ENCODE peak calls at places on chromosomes 6 and 20, in seven cellular contexts. One of them, this sample, is unnamed.

GRCh38 chr20:33568378-33569289 is 78.7 kb downstream of the CBFA2T2 start:
- DNase-seq in stomach: no peak
- DNase-seq in HL-60: no peak
- DNase-seq in transverse colon: no peak
- DNase-seq in GM23338: peak; percentile 97
- DNase-seq in prostate gland: no peak
- DNase-seq in K562: no peak
- DNase-seq in this sample: no peak

GRCh38 chr6:53524455-53524815 is 20.5 kb downstream of the GCLC start:
- DNase-seq in stomach: no peak
- DNase-seq in HL-60: no peak
- DNase-seq in transverse colon: no peak
- DNase-seq in GM23338: peak; percentile 55
- DNase-seq in prostate gland: peak; percentile 40
- DNase-seq in K562: no peak
- DNase-seq in this sample: no peak

GRCh38 chr20:62364911-62365736 is 2.0 kb downstream of the LAMA5 start:
- DNase-seq in stomach: peak; percentile 56
- DNase-seq in HL-60: no peak
- DNase-seq in transverse colon: peak; percentile 17
- DNase-seq in GM23338: no peak
- DNase-seq in prostate gland: no peak
- DNase-seq in K562: no peak
- DNase-seq in this sample: no peak

GRCh38 chr20:25038103-25038410 is 19.9 kb downstream of the ACSS1 start:
- DNase-seq in stomach: no peak
- DNase-seq in HL-60: no peak
- DNase-seq in transverse colon: no peak
- DNase-seq in GM23338: no peak
- DNase-seq in prostate gland: no peak
- DNase-seq in K562: no peak
- DNase-seq in this sample: no peak

GRCh38 chr6:107488875-107489635 is 862 bp upstream of the SOBP start:
- DNase-seq in stomach: no peak
- DNase-seq in HL-60: no peak
- DNase-seq in transverse colon: no peak
- DNase-seq in GM23338: peak; percentile 86
- DNase-seq in prostate gland: peak; percentile 22
- DNase-seq in K562: peak; percentile 31
- DNase-seq in this sample: peak; percentile 20

GRCh38 chr20:50189681-50190250 is 864 bp upstream of the CEBPB start:
- DNase-seq in stomach: peak; percentile 70
- DNase-seq in HL-60: no peak
- DNase-seq in transverse colon: peak; percentile 88
- DNase-seq in GM23338: peak; percentile 83
- DNase-seq in prostate gland: no peak
- DNase-seq in K562: peak; percentile 65
- DNase-seq in this sample: peak; percentile 53

GRCh38 chr20:38167851-38168760 is 3.0 kb upstream of the TGM2 start:
- DNase-seq in stomach: peak; percentile 51
- DNase-seq in HL-60: peak; percentile 67
- DNase-seq in transverse colon: peak; percentile 55
- DNase-seq in GM23338: peak; percentile 56
- DNase-seq in prostate gland: no peak
- DNase-seq in K562: no peak
- DNase-seq in this sample: no peak

GRCh38 chr20:47540443-47541354 is 39.0 kb downstream of the NCOA3 start:
- DNase-seq in stomach: no peak
- DNase-seq in HL-60: peak; percentile 36
- DNase-seq in transverse colon: no peak
- DNase-seq in GM23338: no peak
- DNase-seq in prostate gland: no peak
- DNase-seq in K562: peak; percentile 24
- DNase-seq in this sample: no peak

GRCh38 chr6:116363759-116364158 is 7.0 kb upstream of the DSE start:
- DNase-seq in stomach: no peak
- DNase-seq in HL-60: peak; percentile 28
- DNase-seq in transverse colon: no peak
- DNase-seq in GM23338: no peak
- DNase-seq in prostate gland: no peak
- DNase-seq in K562: no peak
- DNase-seq in this sample: no peak

GRCh38 chr6:106547961-106548453 is 81.3 kb downstream of the RTN4IP1 start:
- DNase-seq in stomach: no peak
- DNase-seq in HL-60: no peak
- DNase-seq in transverse colon: no peak
- DNase-seq in GM23338: peak; percentile 40
- DNase-seq in prostate gland: peak; percentile 20
- DNase-seq in K562: peak; percentile 10
- DNase-seq in this sample: no peak

GRCh38 chr6:103522045-103522444 is 1337.7 kb downstream of the HACE1 start:
- DNase-seq in stomach: no peak
- DNase-seq in HL-60: no peak
- DNase-seq in transverse colon: no peak
- DNase-seq in GM23338: peak; percentile 48
- DNase-seq in prostate gland: no peak
- DNase-seq in K562: no peak
- DNase-seq in this sample: no peak

GRCh38 chr6:125546827-125547226 is 202.6 kb upstream of the HEY2 start:
- DNase-seq in stomach: no peak
- DNase-seq in HL-60: no peak
- DNase-seq in transverse colon: no peak
- DNase-seq in GM23338: peak; percentile 27
- DNase-seq in prostate gland: no peak
- DNase-seq in K562: no peak
- DNase-seq in this sample: no peak

GRCh38 chr6:69584913-69585729 is 211.7 kb downstream of the LMBRD1 start:
- DNase-seq in stomach: no peak
- DNase-seq in HL-60: no peak
- DNase-seq in transverse colon: no peak
- DNase-seq in GM23338: peak; percentile 8
- DNase-seq in prostate gland: no peak
- DNase-seq in K562: no peak
- DNase-seq in this sample: no peak

GRCh38 chr6:139757766-139758655 is 383.6 kb upstream of the CITED2 start:
- DNase-seq in stomach: no peak
- DNase-seq in HL-60: no peak
- DNase-seq in transverse colon: no peak
- DNase-seq in GM23338: no peak
- DNase-seq in prostate gland: no peak
- DNase-seq in K562: no peak
- DNase-seq in this sample: no peak

GRCh38 chr6:2264932-2265331 is 19.5 kb upstream of the GMDS start:
- DNase-seq in stomach: no peak
- DNase-seq in HL-60: no peak
- DNase-seq in transverse colon: no peak
- DNase-seq in GM23338: no peak
- DNase-seq in prostate gland: no peak
- DNase-seq in K562: no peak
- DNase-seq in this sample: no peak

GRCh38 chr6:135811644-135812043 is 39.9 kb upstream of the PDE7B start:
- DNase-seq in stomach: no peak
- DNase-seq in HL-60: no peak
- DNase-seq in transverse colon: no peak
- DNase-seq in GM23338: no peak
- DNase-seq in prostate gland: no peak
- DNase-seq in K562: no peak
- DNase-seq in this sample: no peak

GRCh38 chr6:13194852-13195251 is 133.5 kb downstream of the TBC1D7 start:
- DNase-seq in stomach: peak; percentile 40
- DNase-seq in HL-60: peak; percentile 17
- DNase-seq in transverse colon: peak; percentile 48
- DNase-seq in GM23338: peak; percentile 80
- DNase-seq in prostate gland: peak; percentile 13
- DNase-seq in K562: peak; percentile 58
- DNase-seq in this sample: no peak

GRCh38 chr6:33073431-33073871 is at the start of gene HLA-DPA1:
- DNase-seq in stomach: peak; percentile 63
- DNase-seq in HL-60: no peak
- DNase-seq in transverse colon: peak; percentile 64
- DNase-seq in GM23338: peak; percentile 71
- DNase-seq in prostate gland: no peak
- DNase-seq in K562: no peak
- DNase-seq in this sample: no peak

GRCh38 chr6:33075208-33075567 is 602 bp upstream of the HLA-DPB1 start:
- DNase-seq in stomach: no peak
- DNase-seq in HL-60: no peak
- DNase-seq in transverse colon: no peak
- DNase-seq in GM23338: no peak
- DNase-seq in prostate gland: no peak
- DNase-seq in K562: no peak
- DNase-seq in this sample: no peak

GRCh38 chr6:33076406-33076934 is 680 bp downstream of the HLA-DPB1 start:
- DNase-seq in stomach: no peak
- DNase-seq in HL-60: no peak
- DNase-seq in transverse colon: no peak
- DNase-seq in GM23338: no peak
- DNase-seq in prostate gland: no peak
- DNase-seq in K562: no peak
- DNase-seq in this sample: no peak

GRCh38 chr6:33077908-33078307 is 2.1 kb downstream of the HLA-DPB1 start:
- DNase-seq in stomach: no peak
- DNase-seq in HL-60: no peak
- DNase-seq in transverse colon: no peak
- DNase-seq in GM23338: no peak
- DNase-seq in prostate gland: no peak
- DNase-seq in K562: no peak
- DNase-seq in this sample: no peak

GRCh38 chr6:33075568-33076405 is at the start of gene HLA-DPB1:
- DNase-seq in stomach: no peak
- DNase-seq in HL-60: peak; percentile 16
- DNase-seq in transverse colon: no peak
- DNase-seq in GM23338: peak; percentile 50
- DNase-seq in prostate gland: no peak
- DNase-seq in K562: peak; percentile 49
- DNase-seq in this sample: no peak
- TF ChIP-seq POLR2AphosphoS5 in stomach: peak; percentile 39
- TF ChIP-seq POLR2AphosphoS5 in HL-60: no peak
- TF ChIP-seq POLR2AphosphoS5 in transverse colon: peak; percentile 64
- TF ChIP-seq POLR2AphosphoS5 in GM23338: no peak
- TF ChIP-seq POLR2AphosphoS5 in prostate gland: peak; percentile 50
- TF ChIP-seq POLR2AphosphoS5 in K562: no peak
- TF ChIP-seq POLR2AphosphoS5 in this sample: no peak

GRCh38 chr6:22470454-22471368 is 98.7 kb upstream of the HDGFL1 start:
- DNase-seq in stomach: peak; percentile 80
- DNase-seq in HL-60: no peak
- DNase-seq in transverse colon: peak; percentile 46
- DNase-seq in GM23338: peak; percentile 5
- DNase-seq in prostate gland: peak; percentile 80
- DNase-seq in K562: no peak
- DNase-seq in this sample: peak; percentile 57
- TF ChIP-seq POLR2AphosphoS5 in stomach: peak; percentile 71
- TF ChIP-seq POLR2AphosphoS5 in HL-60: no peak
- TF ChIP-seq POLR2AphosphoS5 in transverse colon: no peak
- TF ChIP-seq POLR2AphosphoS5 in GM23338: no peak
- TF ChIP-seq POLR2AphosphoS5 in prostate gland: peak; percentile 87
- TF ChIP-seq POLR2AphosphoS5 in K562: no peak
- TF ChIP-seq POLR2AphosphoS5 in this sample: peak; percentile 36

DNA sequence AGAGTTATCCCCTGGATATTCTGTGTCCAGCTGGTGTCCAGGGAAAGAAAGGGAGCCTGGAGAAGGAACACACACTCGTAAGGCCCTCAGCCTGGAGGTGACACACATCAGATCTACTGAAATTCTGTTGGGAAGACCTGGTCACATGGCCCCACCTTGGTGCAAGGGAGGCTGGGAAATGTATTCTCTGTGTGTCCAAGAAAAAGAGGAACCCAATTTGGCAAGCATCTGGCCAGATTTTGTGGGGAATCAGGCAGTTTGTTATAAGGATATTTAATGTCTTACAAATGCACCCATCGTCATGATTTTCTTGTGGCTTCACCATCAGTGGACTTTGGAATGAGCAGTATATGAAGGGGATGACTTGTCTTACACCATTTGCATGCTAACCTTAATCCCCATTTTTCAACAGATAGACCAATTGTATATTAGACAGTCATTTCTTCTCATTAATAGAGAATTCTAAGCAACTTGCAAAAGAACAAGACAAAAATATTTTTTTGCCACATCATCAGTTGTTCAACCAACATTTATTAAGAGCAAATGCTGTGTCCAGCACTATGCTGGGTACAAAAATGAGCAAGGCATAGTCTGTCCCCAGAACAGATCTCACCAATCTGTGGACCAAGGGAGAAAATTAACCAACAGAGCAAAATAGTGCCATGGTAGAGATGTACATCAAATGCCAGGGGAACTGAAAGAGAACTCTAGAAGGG is 59.7 kb downstream of the ISM1 start:
- DNase-seq in stomach: no peak
- DNase-seq in HL-60: no peak
- DNase-seq in transverse colon: no peak
- DNase-seq in GM23338: no peak
- DNase-seq in prostate gland: no peak
- DNase-seq in K562: no peak
- DNase-seq in this sample: no peak
- TF ChIP-seq POLR2AphosphoS5 in stomach: no peak
- TF ChIP-seq POLR2AphosphoS5 in HL-60: no peak
- TF ChIP-seq POLR2AphosphoS5 in transverse colon: no peak
- TF ChIP-seq POLR2AphosphoS5 in GM23338: no peak
- TF ChIP-seq POLR2AphosphoS5 in prostate gland: no peak
- TF ChIP-seq POLR2AphosphoS5 in K562: no peak
- TF ChIP-seq POLR2AphosphoS5 in this sample: no peak

GRCh38 chr20:58959652-58960051 is 21.4 kb upstream of the NELFCD start:
- DNase-seq in stomach: no peak
- DNase-seq in HL-60: no peak
- DNase-seq in transverse colon: no peak
- DNase-seq in GM23338: no peak
- DNase-seq in prostate gland: no peak
- DNase-seq in K562: no peak
- DNase-seq in this sample: no peak

GRCh38 chr20:58965270-58966064 is 15.6 kb upstream of the NELFCD start:
- DNase-seq in stomach: no peak
- DNase-seq in HL-60: no peak
- DNase-seq in transverse colon: no peak
- DNase-seq in GM23338: no peak
- DNase-seq in prostate gland: no peak
- DNase-seq in K562: no peak
- DNase-seq in this sample: no peak

GRCh38 chr20:58967652-58968429 is 13.2 kb upstream of the NELFCD start:
- DNase-seq in stomach: no peak
- DNase-seq in HL-60: no peak
- DNase-seq in transverse colon: no peak
- DNase-seq in GM23338: no peak
- DNase-seq in prostate gland: no peak
- DNase-seq in K562: no peak
- DNase-seq in this sample: no peak

DNA sequence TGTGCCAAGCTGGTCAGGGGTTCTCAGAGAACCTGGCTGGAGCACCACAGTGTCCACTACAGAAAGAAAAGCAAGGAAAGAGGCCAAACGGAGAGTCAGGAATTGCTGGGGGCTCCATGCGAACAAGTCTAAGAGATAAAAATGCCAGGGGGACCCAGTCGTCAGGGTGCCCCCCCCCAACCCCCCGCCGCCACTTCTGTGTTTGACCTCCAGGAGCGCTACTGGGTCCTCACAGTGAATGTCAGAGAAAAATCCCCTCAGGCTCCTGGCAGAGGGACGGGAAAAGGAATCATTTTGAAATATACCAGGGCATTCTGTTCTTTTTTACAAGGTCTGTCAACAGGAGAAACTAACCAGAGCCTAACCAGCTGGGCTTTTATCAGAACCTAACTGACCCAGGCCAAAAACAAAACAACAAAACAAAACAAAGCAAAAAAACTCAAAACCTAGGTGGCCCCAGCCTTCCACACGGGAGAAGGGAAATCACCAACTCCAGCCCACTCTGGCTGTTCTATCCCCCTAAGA is 17.9 kb upstream of the NELFCD start:
- DNase-seq in stomach: no peak
- DNase-seq in HL-60: no peak
- DNase-seq in transverse colon: no peak
- DNase-seq in GM23338: no peak
- DNase-seq in prostate gland: no peak
- DNase-seq in K562: no peak
- DNase-seq in this sample: no peak
- TF ChIP-seq POLR2AphosphoS5 in stomach: no peak
- TF ChIP-seq POLR2AphosphoS5 in HL-60: no peak
- TF ChIP-seq POLR2AphosphoS5 in transverse colon: peak; percentile 72
- TF ChIP-seq POLR2AphosphoS5 in GM23338: no peak
- TF ChIP-seq POLR2AphosphoS5 in prostate gland: no peak
- TF ChIP-seq POLR2AphosphoS5 in K562: no peak
- TF ChIP-seq POLR2AphosphoS5 in this sample: no peak